ENCODE peak calls at places on chromosome 22, in four cellular contexts. T, F, R and Q are unnamed samples.

GRCh38 chr22:42651134-42651533 is 1.9 kb upstream of the CYB5R3 start:
- DNase-seq in F (peak; percentile 52), T (no peak), R (no peak), Q (no peak)

GRCh38 chr22:39941661-39942060 is 18.5 kb upstream of the TMA7B start:
- DNase-seq in R (no peak), F (peak; percentile 45), T (no peak), Q (no peak)

GRCh38 chr22:31926969-31927368 is 17.4 kb upstream of the YWHAH start:
- DNase-seq in T (peak; percentile 53), F (no peak), R (no peak), Q (no peak)

GRCh38 chr22:22691055-22691454 is 46.6 kb downstream of the GGTLC2 start:
- DNase-seq in T (no peak), R (no peak), F (no peak), Q (no peak)

GRCh38 chr22:29520851-29521250 is 32.7 kb downstream of the THOC5 start:
- DNase-seq in R (no peak), T (no peak), F (no peak), Q (no peak)

GRCh38 chr22:34356481-34356880 is 436.2 kb upstream of the LARGE1 start:
- DNase-seq in T (no peak), R (no peak), F (no peak), Q (no peak)

GRCh38 chr22:31337178-31337577 is 9.0 kb downstream of the PATZ1 start:
- DNase-seq in R (no peak), F (no peak), T (no peak), Q (no peak)

GRCh38 chr22:26053737-26054316 is 115.4 kb upstream of the SEZ6L start:
- DNase-seq in F (no peak), T (no peak), R (no peak), Q (peak; percentile 81)

GRCh38 chr22:32649515-32650200 is 151.8 kb upstream of the TIMP3 start:
- DNase-seq in R (no peak), F (no peak), T (no peak), Q (no peak)

GRCh38 chr22:45240810-45241631 is at the start of gene KIAA0930:
- DNase-seq in F (peak; percentile 53), T (peak; percentile 92), R (no peak), Q (peak; percentile 42)

GRCh38 chr22:50569896-50570535 is 7.3 kb upstream of the SYCE3 start:
- DNase-seq in F (no peak), R (no peak), T (no peak), Q (no peak)

GRCh38 chr22:27212617-27213177 is 555.3 kb downstream of the MIAT start:
- DNase-seq in F (no peak), T (no peak), R (no peak), Q (no peak)

GRCh38 chr22:24688294-24688693 is 85.3 kb downstream of the GGT1 start:
- DNase-seq in R (no peak), T (no peak), F (no peak), Q (peak; percentile 15)

GRCh38 chr22:38153821-38154562 is 27.6 kb downstream of the PLA2G6 start:
- DNase-seq in R (no peak), T (peak; percentile 62), F (peak; percentile 32), Q (no peak)

GRCh38 chr22:30432520-30432919 is 7.0 kb downstream of the MTFP1 start:
- DNase-seq in F (no peak), R (no peak), T (no peak), Q (no peak)

GRCh38 chr22:17767236-17768065 is 6.8 kb downstream of the BID start:
- DNase-seq in T (no peak), R (peak; percentile 85), F (no peak), Q (no peak)

GRCh38 chr22:33302049-33302545 is 243.9 kb upstream of the SYN3 start:
- DNase-seq in R (peak; percentile 39), T (peak; percentile 97), F (peak; percentile 66), Q (peak; percentile 59)

GRCh38 chr22:32887293-32887692 is 85.8 kb downstream of the TIMP3 start:
- DNase-seq in T (no peak), R (no peak), F (no peak), Q (no peak)

DNA sequence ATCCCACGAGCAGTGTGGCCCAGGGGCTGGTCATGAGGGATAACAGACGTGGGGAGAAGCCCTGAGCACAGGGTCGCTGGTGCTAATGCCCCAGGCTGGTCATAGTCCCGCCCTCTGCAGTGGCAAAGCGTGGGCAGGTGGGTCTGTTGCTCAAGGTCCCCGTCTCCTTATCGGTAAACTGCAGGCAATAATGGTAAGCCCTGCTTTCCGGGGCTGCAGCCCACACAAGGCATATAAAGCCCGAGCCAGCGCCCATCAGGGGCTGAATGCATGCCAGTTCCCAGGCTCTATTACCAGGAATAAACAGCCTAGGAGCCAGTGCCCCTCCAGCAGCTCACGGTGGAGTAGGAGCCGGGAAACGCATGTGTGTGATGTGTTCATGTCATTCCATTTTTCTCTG is 261.0 kb downstream of the BRD1 start:
- DNase-seq in F (no peak), T (peak; percentile 39), R (no peak), Q (no peak)
- H3K9me3 ChIP-seq in F (no peaks in the 10 kb centered on the region), T (peaks cover 6% of the 10 kb centered on the region), R (no peaks in the 10 kb centered on the region), Q (no peaks in the 10 kb centered on the region)

GRCh38 chr22:44028091-44028490 is 4.0 kb downstream of the PARVB start:
- DNase-seq in T (no peak), R (no peak), F (no peak), Q (no peak)

GRCh38 chr22:44026630-44027511 is 2.8 kb downstream of the PARVB start:
- DNase-seq in R (peak; percentile 89), T (no peak), F (no peak), Q (no peak)

GRCh38 chr22:44025171-44026065 is 1.3 kb downstream of the PARVB start:
- DNase-seq in F (no peak), R (peak; percentile 96), T (no peak), Q (no peak)

GRCh38 chr22:44024288-44024908 is at the start of gene PARVB:
- DNase-seq in F (no peak), R (no peak), T (peak; percentile 53), Q (no peak)

GRCh38 chr22:44026066-44026629 is 2.0 kb downstream of the PARVB start:
- DNase-seq in F (no peak), R (no peak), T (no peak), Q (no peak)
- H3K9ac ChIP-seq in F (no peak overlapping the region), R (peak overlapping the region; percentile 99), T (peak overlapping the region; percentile 1), Q (no peak overlapping the region)

DNA sequence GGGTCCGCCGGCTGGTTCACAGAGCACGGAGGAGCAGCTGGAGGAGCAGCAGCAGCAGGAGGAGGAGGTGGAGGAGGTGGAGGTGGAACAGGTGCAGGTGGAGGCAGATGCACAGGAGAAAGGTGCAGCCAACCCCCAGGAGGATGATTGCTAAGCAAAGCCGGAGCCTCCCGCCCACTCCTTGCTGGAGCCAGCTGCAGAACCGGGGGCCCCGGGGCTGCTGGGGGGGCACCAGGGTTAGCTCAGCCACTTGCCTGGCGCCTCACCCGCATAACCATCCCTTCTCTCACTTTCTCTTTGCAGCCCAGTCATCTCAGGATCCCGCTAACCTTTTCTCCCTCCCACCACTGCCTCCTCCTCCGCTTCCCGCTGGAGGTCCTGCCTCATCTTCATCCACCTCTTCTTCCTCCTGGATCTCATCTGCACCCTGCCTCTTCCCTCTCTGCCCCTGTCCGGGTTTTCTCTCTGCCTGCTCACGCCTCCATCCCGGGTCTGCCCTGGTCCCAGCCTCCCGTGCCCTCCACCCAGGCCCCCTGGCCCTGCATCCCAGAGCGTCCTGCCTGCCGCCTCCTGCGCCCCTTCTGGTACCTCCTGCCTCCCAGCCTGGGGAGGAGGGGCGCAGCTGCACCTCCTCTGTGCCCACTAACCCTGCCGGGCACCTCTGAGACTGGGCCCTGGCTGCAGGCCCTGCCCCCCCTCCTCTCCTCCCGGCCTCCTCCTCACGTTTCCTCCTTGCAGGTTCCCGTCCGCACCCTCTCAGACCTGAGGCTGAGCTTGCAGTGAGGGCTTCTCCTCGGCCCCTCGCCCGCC is 9.5 kb downstream of the KCTD17 start:
- DNase-seq in R (no peak), F (no peak), T (no peak), Q (no peak)
- TF ChIP-seq SUZ12 in R (no peak), F (no peak), T (no peak), Q (no peak)

GRCh38 chr22:47322854-47323253 is 560.4 kb downstream of the TBC1D22A start:
- DNase-seq in T (no peak), F (no peak), R (no peak), Q (no peak)
- H3K9me3 ChIP-seq in T (peaks cover 71% of the 10 kb centered on the region), F (peaks cover 8% of the 10 kb centered on the region), R (no peaks in the 10 kb centered on the region), Q (peaks cover 5% of the 10 kb centered on the region)

GRCh38 chr22:19130959-19131684 is at the start of gene TSSK2:
- DNase-seq in F (no peak), T (no peak), R (no peak), Q (no peak)
- H3K9ac ChIP-seq in F (no peak within 1 kb of the TSS), T (no peak within 1 kb of the TSS), R (no peak within 1 kb of the TSS), Q (no peak within 1 kb of the TSS)

DNA sequence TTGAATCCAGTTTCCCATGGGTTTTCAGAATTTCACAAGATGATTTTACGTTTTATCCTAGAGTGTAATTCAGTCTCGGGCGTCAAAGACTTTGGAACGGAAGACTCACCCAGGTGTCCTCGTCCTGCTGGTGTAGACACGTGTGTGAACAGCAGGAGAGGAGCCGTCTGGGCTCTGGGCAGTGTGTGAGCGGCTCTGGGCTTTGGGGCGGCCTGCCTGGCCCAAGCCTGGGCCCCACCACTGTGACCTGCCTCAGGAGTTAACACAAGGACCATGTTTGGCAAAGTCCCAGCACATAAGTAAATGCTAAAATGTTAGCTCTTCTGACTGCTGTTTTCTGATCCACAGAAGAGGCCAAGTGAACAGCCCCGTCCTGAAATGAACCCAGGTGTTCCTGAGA is 1093.3 kb downstream of the BRD1 start:
- DNase-seq in T (no peak), F (no peak), R (no peak), Q (no peak)
- TF ChIP-seq SUZ12 in T (no peak), F (no peak), R (no peak), Q (no peak)

GRCh38 chr22:49372530-49373288 is 455.0 kb downstream of the BRD1 start:
- DNase-seq in T (no peak), R (no peak), F (peak; percentile 37), Q (peak; percentile 13)
- H3K9me3 ChIP-seq in T (no peaks in the 10 kb centered on the region), R (no peaks in the 10 kb centered on the region), F (no peaks in the 10 kb centered on the region), Q (no peaks in the 10 kb centered on the region)